ENCODE peak calls at places on chromosomes 2 and 18, in five cellular contexts. V, X, F, J and N are unnamed samples.
A peak's percentile ranks its signal among the peaks of the same experiment; 100 is the strongest.

GRCh38 chr2:170113168-170113567 is 64.8 kb upstream of the MYO3B start:
- DNase-seq in J (no peak), X (no peak), V (no peak), F (no peak), N (peak; percentile 7)

GRCh38 chr2:32926708-32927084 is 20.1 kb upstream of the LTBP1 start:
- DNase-seq in F (no peak), X (peak; percentile 25), J (no peak), V (no peak), N (no peak)

GRCh38 chr2:58081000-58081399 is 34.4 kb downstream of the VRK2 start:
- DNase-seq in X (no peak), V (no peak), J (no peak), F (no peak), N (peak; percentile 8)

GRCh38 chr18:25832008-25832604 is 258.3 kb downstream of the SS18 start:
- DNase-seq in J (no peak), X (peak; percentile 56), V (peak; percentile 37), F (peak; percentile 28), N (peak; percentile 29)

GRCh38 chr2:6724572-6725140 is 141.1 kb downstream of the CMPK2 start:
- DNase-seq in F (no peak), V (no peak), J (no peak), X (no peak), N (no peak)

GRCh38 chr2:130336150-130336876 is 6.4 kb upstream of the IMP4 start:
- DNase-seq in J (no peak), V (no peak), X (no peak), F (no peak), N (no peak)

GRCh38 chr2:155895016-155895415 is 437.5 kb downstream of the NR4A2 start:
- DNase-seq in X (no peak), F (no peak), J (no peak), V (no peak), N (no peak)

GRCh38 chr18:56869189-56869777 is 218.1 kb downstream of the WDR7 start:
- DNase-seq in V (no peak), J (no peak), F (no peak), X (no peak), N (peak; percentile 69)

GRCh38 chr2:80364511-80365212 is 60.1 kb upstream of the LRRTM1 start:
- DNase-seq in J (no peak), F (no peak), X (no peak), V (no peak), N (no peak)

GRCh38 chr2:24920813-24921441 is 890 bp upstream of the ADCY3 start:
- DNase-seq in V (no peak), F (no peak), X (no peak), J (peak; percentile 13), N (peak; percentile 41)

GRCh38 chr18:75321431-75321830 is 106.1 kb downstream of the SMIM21 start:
- DNase-seq in V (no peak), F (no peak), J (no peak), X (no peak), N (no peak)

GRCh38 chr2:24873619-24874018 is 46.4 kb downstream of the ADCY3 start:
- DNase-seq in J (no peak), F (no peak), X (no peak), V (no peak), N (no peak)

GRCh38 chr2:239380831-239381708 is 19.8 kb downstream of the HDAC4 start:
- DNase-seq in F (no peak), X (no peak), J (peak; percentile 68), V (peak; percentile 35), N (no peak)

GRCh38 chr18:70044626-70045025 is 97.0 kb upstream of the CD226 start:
- DNase-seq in F (no peak), V (no peak), J (no peak), X (no peak), N (no peak)

GRCh38 chr2:197538412-197538811 is 22.5 kb downstream of the MOB4 start:
- DNase-seq in J (no peak), F (no peak), V (no peak), X (no peak), N (no peak)

GRCh38 chr2:219713110-219713509 is 85.7 kb downstream of the SLC4A3 start:
- DNase-seq in X (no peak), F (no peak), J (no peak), V (no peak), N (peak; percentile 8)

GRCh38 chr18:51342815-51343214 is 145.3 kb upstream of the MEX3C start:
- DNase-seq in X (no peak), J (no peak), V (no peak), F (no peak), N (peak; percentile 71)

GRCh38 chr2:36373149-36373880 is 17.7 kb downstream of the CRIM1 start:
- DNase-seq in F (no peak), J (no peak), V (peak; percentile 43), X (no peak), N (peak; percentile 77)

GRCh38 chr2:27566628-27567027 is 16.2 kb upstream of the ZNF512 start:
- DNase-seq in J (no peak), F (no peak), V (no peak), X (no peak), N (no peak)

GRCh38 chr2:46857871-46858696 is 57.5 kb downstream of the MCFD2 start:
- DNase-seq in F (no peak), J (no peak), V (no peak), X (no peak), N (peak; percentile 82)

GRCh38 chr2:122539920-122540319 is 784.5 kb downstream of the TSN start:
- DNase-seq in J (no peak), V (no peak), F (no peak), X (no peak), N (no peak)

GRCh38 chr2:181393472-181393871 is 63.7 kb upstream of the ITGA4 start:
- DNase-seq in F (no peak), V (no peak), X (no peak), J (peak; percentile 24), N (peak; percentile 19)

GRCh38 chr2:134173338-134174016 is 80.4 kb upstream of the MGAT5 start:
- DNase-seq in J (no peak), F (no peak), V (peak; percentile 77), X (peak; percentile 70), N (peak; percentile 86)

GRCh38 chr18:11160303-11160702 is 10.9 kb upstream of the PIEZO2 start:
- DNase-seq in F (no peak), V (no peak), J (no peak), X (no peak), N (no peak)

DNA sequence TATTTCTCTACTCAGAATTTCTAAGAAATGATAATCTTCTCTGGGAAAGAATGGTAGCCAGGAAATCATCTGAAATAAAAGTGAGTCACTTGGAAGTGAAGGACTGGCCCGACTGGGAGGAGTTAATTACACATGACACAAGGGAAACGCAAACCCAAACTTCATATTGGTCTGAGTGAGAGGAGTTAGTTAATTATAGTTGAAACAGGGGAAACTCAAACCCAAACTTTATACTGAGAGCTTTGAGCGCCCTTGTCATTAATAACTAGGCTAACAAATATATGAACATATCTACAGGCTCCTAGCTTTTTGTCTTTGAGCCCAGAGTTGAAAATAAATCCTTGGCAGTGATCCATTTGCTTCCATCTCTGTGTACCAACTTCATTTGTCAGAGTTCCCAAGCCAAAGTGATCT is 187.8 kb upstream of the COL3A1 start:
- DNase-seq in J (no peak), V (no peak), F (peak; percentile 22), X (no peak), N (no peak)
- H3K4me3 ChIP-seq in J (no peak overlapping the region), V (no peak overlapping the region), F (no peak overlapping the region), X (no peak overlapping the region), N (no peak overlapping the region)

GRCh38 chr2:149040451-149040850 is 2.0 kb downstream of the LYPD6B start:
- DNase-seq in J (peak; percentile 36), X (no peak), F (no peak), V (peak; percentile 45), N (peak; percentile 31)

GRCh38 chr2:149037851-149038250 is 648 bp upstream of the LYPD6B start:
- DNase-seq in X (no peak), V (no peak), J (no peak), F (no peak), N (peak; percentile 63)

GRCh38 chr2:149038442-149039212 is at the start of gene LYPD6B:
- DNase-seq in V (peak; percentile 75), F (no peak), X (no peak), J (no peak), N (peak; percentile 72)

GRCh38 chr2:149041482-149041881 is 3.0 kb downstream of the LYPD6B start:
- DNase-seq in F (no peak), V (no peak), X (no peak), J (no peak), N (no peak)

DNA sequence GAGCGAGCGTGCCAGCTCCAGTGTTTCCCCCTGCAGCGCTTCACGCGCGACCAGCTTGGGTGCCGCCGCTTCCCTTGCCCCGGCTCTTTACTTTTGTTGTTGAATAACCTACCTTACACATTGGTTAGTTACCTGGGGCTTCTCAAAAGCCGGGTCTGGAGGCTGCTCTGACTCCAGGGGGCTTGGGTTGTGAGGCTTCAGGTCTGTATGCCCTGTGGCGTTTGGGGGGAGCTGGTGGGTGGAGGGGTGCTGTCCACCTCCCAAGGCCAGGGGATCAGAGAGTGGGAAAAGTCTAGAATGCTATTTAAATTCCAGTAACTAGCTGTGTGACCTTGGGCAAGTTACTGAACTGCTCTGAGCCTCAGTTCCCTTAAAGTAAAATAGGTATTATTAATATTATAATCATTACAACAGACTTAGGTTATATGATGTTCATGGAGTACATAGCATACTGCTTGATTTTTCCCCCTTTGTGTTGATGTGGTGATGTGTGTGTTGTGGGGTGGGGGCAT is 770 bp downstream of the LYPD6B start:
- DNase-seq in F (no peak), J (no peak), X (no peak), V (no peak), N (no peak)
- H3K4me3 ChIP-seq in F (no peak overlapping the region), J (no peak overlapping the region), X (no peak overlapping the region), V (no peak overlapping the region), N (peak overlapping the region; percentile 61)

GRCh38 chr2:113818382-113818951 is 62.0 kb upstream of the SLC35F5 start:
- DNase-seq in F (peak; percentile 56), X (peak; percentile 18), J (no peak), V (peak; percentile 52), N (peak; percentile 31)
- H3K4me3 ChIP-seq in F (no peak overlapping the region), X (no peak overlapping the region), J (no peak overlapping the region), V (no peak overlapping the region), N (no peak overlapping the region)

DNA sequence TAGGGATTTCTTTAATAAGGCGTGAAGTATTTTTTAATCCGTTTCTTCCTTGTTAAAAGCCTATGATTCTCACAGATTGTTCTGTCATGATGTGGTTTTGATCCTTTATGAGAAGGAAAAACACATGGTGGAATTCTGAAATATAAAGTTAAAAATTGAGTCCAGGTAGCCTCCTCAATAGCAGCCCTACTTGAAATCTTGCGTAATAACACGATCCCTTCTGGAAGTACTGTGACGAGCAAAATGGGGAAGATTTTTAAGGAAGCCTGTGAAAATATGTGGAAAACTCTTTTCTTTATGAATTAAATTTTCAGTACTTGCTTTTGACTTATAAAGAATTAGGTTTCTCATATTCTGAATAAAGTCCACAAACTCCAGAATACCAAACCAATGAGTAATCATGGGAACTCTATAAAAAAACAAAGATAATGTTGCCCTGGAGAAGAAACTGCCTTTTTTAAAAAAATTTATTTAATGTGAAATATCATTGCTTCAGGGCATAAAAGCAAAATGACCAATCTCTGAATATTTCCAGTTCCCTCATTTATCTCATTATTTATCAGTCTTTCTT is 476.4 kb upstream of the ZEB2 start:
- DNase-seq in J (no peak), F (no peak), V (no peak), X (no peak), N (no peak)
- H3K4me3 ChIP-seq in J (no peak overlapping the region), F (no peak overlapping the region), V (no peak overlapping the region), X (no peak overlapping the region), N (no peak overlapping the region)